ENCODE peak calls at places on chromosomes 5 and 9, in seven cellular contexts. One of them, this sample, is unnamed.

GRCh38 chr5:96821260-96821916 is 13.6 kb upstream of the ERAP1 start:
- DNase-seq in mucosa of descending colon: no peak
- DNase-seq in GM23338: peak; percentile 52
- DNase-seq in kidney: no peak
- DNase-seq in BJ: no peak
- DNase-seq in brain microvascular endothelial cell: no peak
- DNase-seq in breast epithelium: no peak
- DNase-seq in this sample: no peak

GRCh38 chr9:20507431-20507830 is 114.9 kb downstream of the MLLT3 start:
- DNase-seq in mucosa of descending colon: no peak
- DNase-seq in GM23338: no peak
- DNase-seq in kidney: no peak
- DNase-seq in BJ: no peak
- DNase-seq in brain microvascular endothelial cell: no peak
- DNase-seq in breast epithelium: no peak
- DNase-seq in this sample: no peak

GRCh38 chr5:96199713-96200183 is 233.3 kb downstream of the PCSK1 start:
- DNase-seq in mucosa of descending colon: no peak
- DNase-seq in GM23338: no peak
- DNase-seq in kidney: no peak
- DNase-seq in BJ: no peak
- DNase-seq in brain microvascular endothelial cell: no peak
- DNase-seq in breast epithelium: no peak
- DNase-seq in this sample: no peak

GRCh38 chr5:145236127-145236526 is 599.0 kb downstream of the PRELID2 start:
- DNase-seq in mucosa of descending colon: no peak
- DNase-seq in GM23338: no peak
- DNase-seq in kidney: no peak
- DNase-seq in BJ: no peak
- DNase-seq in brain microvascular endothelial cell: no peak
- DNase-seq in breast epithelium: no peak
- DNase-seq in this sample: no peak

GRCh38 chr5:1480217-1480616 is 35.0 kb upstream of the SLC6A3 start:
- DNase-seq in mucosa of descending colon: peak; percentile 45
- DNase-seq in GM23338: peak; percentile 48
- DNase-seq in kidney: peak; percentile 80
- DNase-seq in BJ: no peak
- DNase-seq in brain microvascular endothelial cell: no peak
- DNase-seq in breast epithelium: no peak
- DNase-seq in this sample: no peak

GRCh38 chr9:16870606-16871357 is at the start of gene BNC2:
- DNase-seq in mucosa of descending colon: peak; percentile 61
- DNase-seq in GM23338: peak; percentile 89
- DNase-seq in kidney: peak; percentile 83
- DNase-seq in BJ: no peak
- DNase-seq in brain microvascular endothelial cell: peak; percentile 52
- DNase-seq in breast epithelium: no peak
- DNase-seq in this sample: peak; percentile 80

GRCh38 chr5:153515269-153515668 is 24.8 kb downstream of the GRIA1 start:
- DNase-seq in mucosa of descending colon: no peak
- DNase-seq in GM23338: no peak
- DNase-seq in kidney: no peak
- DNase-seq in BJ: no peak
- DNase-seq in brain microvascular endothelial cell: no peak
- DNase-seq in breast epithelium: no peak
- DNase-seq in this sample: no peak

GRCh38 chr5:74200560-74200959 is 440.0 kb downstream of the ENC1 start:
- DNase-seq in mucosa of descending colon: no peak
- DNase-seq in GM23338: no peak
- DNase-seq in kidney: no peak
- DNase-seq in BJ: no peak
- DNase-seq in brain microvascular endothelial cell: no peak
- DNase-seq in breast epithelium: no peak
- DNase-seq in this sample: no peak

GRCh38 chr9:123090198-123090896 is 56.9 kb downstream of the GPR21 start:
- DNase-seq in mucosa of descending colon: no peak
- DNase-seq in GM23338: no peak
- DNase-seq in kidney: no peak
- DNase-seq in BJ: no peak
- DNase-seq in brain microvascular endothelial cell: no peak
- DNase-seq in breast epithelium: no peak
- DNase-seq in this sample: peak; percentile 57

GRCh38 chr9:103431809-103432208 is 436.7 kb downstream of the CYLC2 start:
- DNase-seq in mucosa of descending colon: no peak
- DNase-seq in GM23338: no peak
- DNase-seq in kidney: no peak
- DNase-seq in BJ: no peak
- DNase-seq in brain microvascular endothelial cell: no peak
- DNase-seq in breast epithelium: no peak
- DNase-seq in this sample: no peak

GRCh38 chr9:6096821-6097220 is 81.4 kb upstream of the RANBP6 start:
- DNase-seq in mucosa of descending colon: no peak
- DNase-seq in GM23338: no peak
- DNase-seq in kidney: no peak
- DNase-seq in BJ: no peak
- DNase-seq in brain microvascular endothelial cell: peak; percentile 16
- DNase-seq in breast epithelium: no peak
- DNase-seq in this sample: no peak

GRCh38 chr5:107217721-107218130 is 453.0 kb downstream of the EFNA5 start:
- DNase-seq in mucosa of descending colon: no peak
- DNase-seq in GM23338: no peak
- DNase-seq in kidney: peak; percentile 60
- DNase-seq in BJ: no peak
- DNase-seq in brain microvascular endothelial cell: no peak
- DNase-seq in breast epithelium: peak; percentile 92
- DNase-seq in this sample: no peak

GRCh38 chr9:19087601-19088000 is 15.1 kb downstream of the HAUS6 start:
- DNase-seq in mucosa of descending colon: no peak
- DNase-seq in GM23338: no peak
- DNase-seq in kidney: no peak
- DNase-seq in BJ: no peak
- DNase-seq in brain microvascular endothelial cell: peak; percentile 68
- DNase-seq in breast epithelium: no peak
- DNase-seq in this sample: no peak

GRCh38 chr5:60374409-60374808 is 325.6 kb downstream of the DEPDC1B start:
- DNase-seq in mucosa of descending colon: no peak
- DNase-seq in GM23338: no peak
- DNase-seq in kidney: no peak
- DNase-seq in BJ: no peak
- DNase-seq in brain microvascular endothelial cell: no peak
- DNase-seq in breast epithelium: no peak
- DNase-seq in this sample: no peak

GRCh38 chr5:134114886-134115805 is 665 bp downstream of the TCF7 start:
- DNase-seq in mucosa of descending colon: peak; percentile 65
- DNase-seq in GM23338: peak; percentile 91
- DNase-seq in kidney: peak; percentile 88
- DNase-seq in BJ: no peak
- DNase-seq in brain microvascular endothelial cell: no peak
- DNase-seq in breast epithelium: no peak
- DNase-seq in this sample: no peak

GRCh38 chr5:134113572-134113907 is 941 bp upstream of the TCF7 start:
- DNase-seq in mucosa of descending colon: no peak
- DNase-seq in GM23338: no peak
- DNase-seq in kidney: no peak
- DNase-seq in BJ: no peak
- DNase-seq in brain microvascular endothelial cell: no peak
- DNase-seq in breast epithelium: no peak
- DNase-seq in this sample: no peak

GRCh38 chr5:134111741-134112647 is 2.5 kb upstream of the TCF7 start:
- DNase-seq in mucosa of descending colon: no peak
- DNase-seq in GM23338: no peak
- DNase-seq in kidney: no peak
- DNase-seq in BJ: no peak
- DNase-seq in brain microvascular endothelial cell: peak; percentile 36
- DNase-seq in breast epithelium: no peak
- DNase-seq in this sample: no peak

GRCh38 chr5:134113908-134114875 is at the start of gene TCF7:
- DNase-seq in mucosa of descending colon: peak; percentile 90
- DNase-seq in GM23338: peak; percentile 92
- DNase-seq in kidney: peak; percentile 90
- DNase-seq in BJ: no peak
- DNase-seq in brain microvascular endothelial cell: peak; percentile 20
- DNase-seq in breast epithelium: peak; percentile 62
- DNase-seq in this sample: peak; percentile 81

GRCh38 chr5:134112726-134113571 is 1.5 kb upstream of the TCF7 start:
- DNase-seq in mucosa of descending colon: no peak
- DNase-seq in GM23338: peak; percentile 31
- DNase-seq in kidney: no peak
- DNase-seq in BJ: no peak
- DNase-seq in brain microvascular endothelial cell: no peak
- DNase-seq in breast epithelium: no peak
- DNase-seq in this sample: no peak
- H3K4me3 ChIP-seq in mucosa of descending colon: no peak overlapping the region
- H3K4me3 ChIP-seq in GM23338: peak overlapping the region; percentile 90
- H3K4me3 ChIP-seq in kidney: no peak overlapping the region
- H3K4me3 ChIP-seq in BJ: no peak overlapping the region
- H3K4me3 ChIP-seq in brain microvascular endothelial cell: no peak overlapping the region
- H3K4me3 ChIP-seq in breast epithelium: no peak overlapping the region
- H3K4me3 ChIP-seq in this sample: no peak overlapping the region

GRCh38 chr5:172188893-172189692 is 1.1 kb upstream of the STK10 start:
- DNase-seq in mucosa of descending colon: no peak
- DNase-seq in GM23338: peak; percentile 80
- DNase-seq in kidney: peak; percentile 64
- DNase-seq in BJ: no peak
- DNase-seq in brain microvascular endothelial cell: peak; percentile 68
- DNase-seq in breast epithelium: no peak
- DNase-seq in this sample: peak; percentile 42
- H3K36me3 ChIP-seq in mucosa of descending colon: no peaks in the 10 kb centered on the region
- H3K36me3 ChIP-seq in GM23338: no peaks in the 10 kb centered on the region
- H3K36me3 ChIP-seq in kidney: no peaks in the 10 kb centered on the region
- H3K36me3 ChIP-seq in BJ: no peaks in the 10 kb centered on the region
- H3K36me3 ChIP-seq in brain microvascular endothelial cell: no peaks in the 10 kb centered on the region
- H3K36me3 ChIP-seq in breast epithelium: no peaks in the 10 kb centered on the region
- H3K36me3 ChIP-seq in this sample: no peaks in the 10 kb centered on the region

GRCh38 chr9:32468740-32469139 is 57.3 kb downstream of the RIGI start:
- DNase-seq in mucosa of descending colon: no peak
- DNase-seq in GM23338: no peak
- DNase-seq in kidney: no peak
- DNase-seq in BJ: no peak
- DNase-seq in brain microvascular endothelial cell: no peak
- DNase-seq in breast epithelium: no peak
- DNase-seq in this sample: no peak
- H3K4me3 ChIP-seq in mucosa of descending colon: no peak overlapping the region
- H3K4me3 ChIP-seq in GM23338: no peak overlapping the region
- H3K4me3 ChIP-seq in kidney: no peak overlapping the region
- H3K4me3 ChIP-seq in BJ: no peak overlapping the region
- H3K4me3 ChIP-seq in brain microvascular endothelial cell: no peak overlapping the region
- H3K4me3 ChIP-seq in breast epithelium: no peak overlapping the region
- H3K4me3 ChIP-seq in this sample: no peak overlapping the region

DNA sequence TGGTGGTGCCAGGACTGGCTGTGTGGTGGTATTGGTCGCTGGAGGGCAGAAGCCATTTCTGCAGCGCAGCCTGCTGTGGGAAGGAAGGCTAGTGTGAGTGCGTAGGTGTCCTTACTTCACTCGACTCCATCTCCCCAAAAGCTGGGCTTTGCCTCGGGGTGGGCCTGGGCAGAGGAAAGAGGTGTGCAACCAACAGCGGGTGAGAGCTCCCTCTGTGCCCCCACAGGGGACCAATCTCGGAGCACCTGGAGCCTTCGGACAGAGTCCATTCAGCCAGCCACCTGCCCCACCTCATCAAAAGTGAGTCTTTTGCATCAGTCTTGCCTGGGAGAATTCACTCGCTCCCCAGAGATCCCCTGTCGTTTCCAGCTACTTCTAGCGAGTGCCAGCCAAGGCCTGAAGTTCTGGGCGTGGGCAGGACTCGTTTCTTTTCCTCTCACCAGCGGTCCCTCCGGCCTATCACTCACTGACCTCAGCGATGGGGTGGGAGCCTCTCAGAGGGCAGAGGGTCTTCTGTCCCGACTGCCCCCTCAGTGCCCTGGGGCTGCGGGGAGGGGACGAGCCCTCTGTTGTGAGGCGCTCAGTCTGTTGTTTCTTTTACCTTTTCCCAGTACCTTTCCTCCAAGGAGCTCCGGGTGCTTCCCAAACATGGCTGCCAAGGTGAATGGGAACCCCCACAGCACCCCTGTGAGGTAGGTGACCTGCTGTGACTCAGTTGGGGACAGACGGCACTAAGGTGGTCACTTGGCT is 32.9 kb upstream of the PRDM12 start:
- DNase-seq in mucosa of descending colon: no peak
- DNase-seq in GM23338: no peak
- DNase-seq in kidney: no peak
- DNase-seq in BJ: no peak
- DNase-seq in brain microvascular endothelial cell: no peak
- DNase-seq in breast epithelium: no peak
- DNase-seq in this sample: no peak
- H3K36me3 ChIP-seq in mucosa of descending colon: peaks cover 5% of the 10 kb centered on the region
- H3K36me3 ChIP-seq in GM23338: peaks cover 9% of the 10 kb centered on the region
- H3K36me3 ChIP-seq in kidney: peaks cover 30% of the 10 kb centered on the region
- H3K36me3 ChIP-seq in BJ: peaks cover 55% of the 10 kb centered on the region
- H3K36me3 ChIP-seq in brain microvascular endothelial cell: peaks cover 65% of the 10 kb centered on the region
- H3K36me3 ChIP-seq in breast epithelium: peaks cover 11% of the 10 kb centered on the region
- H3K36me3 ChIP-seq in this sample: peaks cover 75% of the 10 kb centered on the region

GRCh38 chr9:89178162-89179120 is at the start of gene SHC3:
- DNase-seq in mucosa of descending colon: peak; percentile 33
- DNase-seq in GM23338: peak; percentile 67
- DNase-seq in kidney: no peak
- DNase-seq in BJ: no peak
- DNase-seq in brain microvascular endothelial cell: peak; percentile 41
- DNase-seq in breast epithelium: no peak
- DNase-seq in this sample: no peak

GRCh38 chr9:89177021-89177400 is 1.6 kb downstream of the SHC3 start:
- DNase-seq in mucosa of descending colon: no peak
- DNase-seq in GM23338: peak; percentile 39
- DNase-seq in kidney: no peak
- DNase-seq in BJ: no peak
- DNase-seq in brain microvascular endothelial cell: peak; percentile 50
- DNase-seq in breast epithelium: no peak
- DNase-seq in this sample: no peak

GRCh38 chr9:89177401-89178161 is 1.0 kb downstream of the SHC3 start:
- DNase-seq in mucosa of descending colon: peak; percentile 31
- DNase-seq in GM23338: peak; percentile 67
- DNase-seq in kidney: peak; percentile 75
- DNase-seq in BJ: no peak
- DNase-seq in brain microvascular endothelial cell: no peak
- DNase-seq in breast epithelium: no peak
- DNase-seq in this sample: no peak

GRCh38 chr9:89174291-89174690 is 4.3 kb downstream of the SHC3 start:
- DNase-seq in mucosa of descending colon: no peak
- DNase-seq in GM23338: no peak
- DNase-seq in kidney: no peak
- DNase-seq in BJ: no peak
- DNase-seq in brain microvascular endothelial cell: no peak
- DNase-seq in breast epithelium: no peak
- DNase-seq in this sample: no peak

GRCh38 chr9:89175739-89176360 is 2.8 kb downstream of the SHC3 start:
- DNase-seq in mucosa of descending colon: no peak
- DNase-seq in GM23338: no peak
- DNase-seq in kidney: no peak
- DNase-seq in BJ: no peak
- DNase-seq in brain microvascular endothelial cell: no peak
- DNase-seq in breast epithelium: no peak
- DNase-seq in this sample: no peak
- H3K4me3 ChIP-seq in mucosa of descending colon: no peak overlapping the region
- H3K4me3 ChIP-seq in GM23338: peak overlapping the region; percentile 17
- H3K4me3 ChIP-seq in kidney: no peak overlapping the region
- H3K4me3 ChIP-seq in BJ: peak overlapping the region; percentile 10
- H3K4me3 ChIP-seq in brain microvascular endothelial cell: peak overlapping the region; percentile 83
- H3K4me3 ChIP-seq in breast epithelium: peak overlapping the region; percentile 59
- H3K4me3 ChIP-seq in this sample: no peak overlapping the region